ENCODE peak calls at places on chromosomes 6 and 20, in eight cellular contexts. One of them, this sample, is unnamed.

GRCh38 chr20:15916623-15917022 is 656.6 kb downstream of the KIF16B start:
- DNase-seq in epithelial cell of esophagus: no peak
- DNase-seq in fibroblast of lung: no peak
- DNase-seq in heart right ventricle: no peak
- DNase-seq in psoas muscle: no peak
- DNase-seq in GM13977: no peak
- DNase-seq in tibial nerve: no peak
- DNase-seq in Calu3: no peak
- DNase-seq in this sample: no peak

GRCh38 chr20:51495921-51496545 is 46.5 kb downstream of the NFATC2 start:
- DNase-seq in epithelial cell of esophagus: no peak
- DNase-seq in heart right ventricle: no peak
- DNase-seq in tibial nerve: no peak
- DNase-seq in psoas muscle: no peak
- DNase-seq in Calu3: no peak
- DNase-seq in fibroblast of lung: no peak
- DNase-seq in GM13977: no peak
- DNase-seq in this sample: no peak

GRCh38 chr20:62186887-62187866 is 4.3 kb downstream of the MTG2 start:
- DNase-seq in Calu3: no peak
- DNase-seq in psoas muscle: no peak
- DNase-seq in tibial nerve: no peak
- DNase-seq in epithelial cell of esophagus: peak; percentile 21
- DNase-seq in heart right ventricle: no peak
- DNase-seq in GM13977: no peak
- DNase-seq in fibroblast of lung: no peak
- DNase-seq in this sample: no peak

GRCh38 chr20:36214684-36215256 is 21.5 kb upstream of the AAR2 start:
- DNase-seq in fibroblast of lung: peak; percentile 57
- DNase-seq in psoas muscle: no peak
- DNase-seq in heart right ventricle: no peak
- DNase-seq in tibial nerve: no peak
- DNase-seq in GM13977: peak; percentile 67
- DNase-seq in epithelial cell of esophagus: peak; percentile 50
- DNase-seq in Calu3: peak; percentile 23
- DNase-seq in this sample: no peak

GRCh38 chr6:101435028-101435427 is 41.5 kb downstream of the GRIK2 start:
- DNase-seq in heart right ventricle: no peak
- DNase-seq in GM13977: no peak
- DNase-seq in Calu3: no peak
- DNase-seq in tibial nerve: no peak
- DNase-seq in epithelial cell of esophagus: no peak
- DNase-seq in psoas muscle: no peak
- DNase-seq in fibroblast of lung: no peak
- DNase-seq in this sample: no peak

GRCh38 chr6:158744986-158745430 is 74.2 kb downstream of the EZR start:
- DNase-seq in heart right ventricle: no peak
- DNase-seq in fibroblast of lung: no peak
- DNase-seq in Calu3: no peak
- DNase-seq in tibial nerve: no peak
- DNase-seq in psoas muscle: no peak
- DNase-seq in GM13977: no peak
- DNase-seq in epithelial cell of esophagus: no peak
- DNase-seq in this sample: no peak

GRCh38 chr6:21593927-21594421 is 423 bp downstream of the SOX4 start:
- DNase-seq in Calu3: peak; percentile 59
- DNase-seq in tibial nerve: peak; percentile 32
- DNase-seq in psoas muscle: no peak
- DNase-seq in epithelial cell of esophagus: peak; percentile 58
- DNase-seq in heart right ventricle: peak; percentile 32
- DNase-seq in fibroblast of lung: peak; percentile 75
- DNase-seq in GM13977: peak; percentile 40
- DNase-seq in this sample: no peak

GRCh38 chr6:106927531-106928398 is 46.8 kb downstream of the CD24 start:
- DNase-seq in heart right ventricle: peak; percentile 23
- DNase-seq in psoas muscle: no peak
- DNase-seq in tibial nerve: no peak
- DNase-seq in fibroblast of lung: peak; percentile 22
- DNase-seq in GM13977: peak; percentile 36
- DNase-seq in Calu3: peak; percentile 79
- DNase-seq in epithelial cell of esophagus: peak; percentile 68
- DNase-seq in this sample: no peak

GRCh38 chr6:44264154-44265002 is 973 bp downstream of the NFKBIE start:
- DNase-seq in heart right ventricle: no peak
- DNase-seq in tibial nerve: no peak
- DNase-seq in GM13977: peak; percentile 78
- DNase-seq in fibroblast of lung: no peak
- DNase-seq in Calu3: peak; percentile 43
- DNase-seq in epithelial cell of esophagus: no peak
- DNase-seq in psoas muscle: no peak
- DNase-seq in this sample: no peak

GRCh38 chr6:22357724-22358189 is 60.9 kb upstream of the PRL start:
- DNase-seq in GM13977: no peak
- DNase-seq in Calu3: no peak
- DNase-seq in fibroblast of lung: no peak
- DNase-seq in epithelial cell of esophagus: no peak
- DNase-seq in tibial nerve: no peak
- DNase-seq in psoas muscle: no peak
- DNase-seq in heart right ventricle: no peak
- DNase-seq in this sample: no peak

GRCh38 chr20:16115891-16116577 is 457.2 kb downstream of the KIF16B start:
- DNase-seq in tibial nerve: no peak
- DNase-seq in psoas muscle: no peak
- DNase-seq in fibroblast of lung: no peak
- DNase-seq in Calu3: no peak
- DNase-seq in heart right ventricle: peak; percentile 23
- DNase-seq in GM13977: no peak
- DNase-seq in epithelial cell of esophagus: no peak
- DNase-seq in this sample: no peak

GRCh38 chr6:43376551-43376981 is 7.1 kb upstream of the ZNF318 start:
- DNase-seq in tibial nerve: no peak
- DNase-seq in heart right ventricle: no peak
- DNase-seq in epithelial cell of esophagus: peak; percentile 93
- DNase-seq in psoas muscle: no peak
- DNase-seq in fibroblast of lung: no peak
- DNase-seq in Calu3: no peak
- DNase-seq in GM13977: no peak
- DNase-seq in this sample: no peak

GRCh38 chr6:139962663-139963314 is 588.3 kb upstream of the CITED2 start:
- DNase-seq in Calu3: no peak
- DNase-seq in heart right ventricle: peak; percentile 59
- DNase-seq in tibial nerve: no peak
- DNase-seq in GM13977: no peak
- DNase-seq in epithelial cell of esophagus: no peak
- DNase-seq in psoas muscle: no peak
- DNase-seq in fibroblast of lung: no peak
- DNase-seq in this sample: no peak

DNA sequence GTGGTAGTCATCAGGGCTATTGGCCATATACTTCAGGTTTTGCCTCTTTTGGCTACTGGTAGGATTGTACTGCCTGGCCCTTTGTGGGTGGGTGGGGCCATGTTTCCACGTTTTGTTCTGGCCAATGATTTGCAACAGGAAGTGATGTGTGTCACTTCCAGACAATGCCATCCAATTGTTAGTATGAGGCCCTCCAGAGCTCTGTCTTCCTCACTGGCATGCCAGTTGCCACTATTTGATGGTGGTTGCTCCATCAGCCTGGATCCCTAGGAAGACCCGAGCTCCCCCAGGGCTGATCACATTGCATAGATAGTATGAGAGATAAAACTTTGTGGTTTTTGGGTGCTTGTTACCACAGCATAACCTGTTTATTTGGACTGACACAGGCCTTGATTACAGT is 7.7 kb upstream of the LRRN4 start:
- DNase-seq in GM13977: no peak
- DNase-seq in Calu3: no peak
- DNase-seq in psoas muscle: no peak
- DNase-seq in tibial nerve: no peak
- DNase-seq in fibroblast of lung: no peak
- DNase-seq in heart right ventricle: no peak
- DNase-seq in epithelial cell of esophagus: no peak
- DNase-seq in this sample: no peak
- TF ChIP-seq CTCF in GM13977: no peak
- TF ChIP-seq CTCF in Calu3: no peak
- TF ChIP-seq CTCF in psoas muscle: no peak
- TF ChIP-seq CTCF in tibial nerve: no peak
- TF ChIP-seq CTCF in fibroblast of lung: no peak
- TF ChIP-seq CTCF in heart right ventricle: no peak
- TF ChIP-seq CTCF in epithelial cell of esophagus: no peak
- TF ChIP-seq CTCF in this sample: no peak

GRCh38 chr6:136792945-136793289 is 640 bp upstream of the MAP3K5 start:
- DNase-seq in epithelial cell of esophagus: peak; percentile 88
- DNase-seq in Calu3: peak; percentile 91
- DNase-seq in GM13977: peak; percentile 76
- DNase-seq in psoas muscle: peak; percentile 93
- DNase-seq in fibroblast of lung: peak; percentile 90
- DNase-seq in heart right ventricle: peak; percentile 92
- DNase-seq in tibial nerve: peak; percentile 92
- DNase-seq in this sample: no peak

GRCh38 chr6:136791296-136792065 is 796 bp downstream of the MAP3K5 start:
- DNase-seq in Calu3: peak; percentile 47
- DNase-seq in psoas muscle: peak; percentile 66
- DNase-seq in fibroblast of lung: peak; percentile 75
- DNase-seq in tibial nerve: peak; percentile 57
- DNase-seq in GM13977: peak; percentile 54
- DNase-seq in heart right ventricle: peak; percentile 34
- DNase-seq in epithelial cell of esophagus: peak; percentile 58
- DNase-seq in this sample: no peak

GRCh38 chr6:136793348-136793747 is 1.1 kb upstream of the MAP3K5 start:
- DNase-seq in psoas muscle: no peak
- DNase-seq in heart right ventricle: no peak
- DNase-seq in Calu3: no peak
- DNase-seq in GM13977: peak; percentile 42
- DNase-seq in fibroblast of lung: no peak
- DNase-seq in epithelial cell of esophagus: no peak
- DNase-seq in tibial nerve: no peak
- DNase-seq in this sample: no peak

GRCh38 chr6:136790411-136791295 is 1.6 kb downstream of the MAP3K5 start:
- DNase-seq in Calu3: no peak
- DNase-seq in psoas muscle: no peak
- DNase-seq in epithelial cell of esophagus: no peak
- DNase-seq in tibial nerve: no peak
- DNase-seq in fibroblast of lung: no peak
- DNase-seq in GM13977: no peak
- DNase-seq in heart right ventricle: no peak
- DNase-seq in this sample: no peak

GRCh38 chr6:136792066-136792944 is at the start of gene MAP3K5:
- DNase-seq in psoas muscle: peak; percentile 80
- DNase-seq in Calu3: peak; percentile 93
- DNase-seq in epithelial cell of esophagus: peak; percentile 94
- DNase-seq in GM13977: peak; percentile 69
- DNase-seq in heart right ventricle: peak; percentile 84
- DNase-seq in tibial nerve: peak; percentile 68
- DNase-seq in fibroblast of lung: peak; percentile 88
- DNase-seq in this sample: no peak
- TF ChIP-seq CTCF in psoas muscle: no peak
- TF ChIP-seq CTCF in Calu3: no peak
- TF ChIP-seq CTCF in epithelial cell of esophagus: peak; percentile 50
- TF ChIP-seq CTCF in GM13977: peak; percentile 78
- TF ChIP-seq CTCF in heart right ventricle: peak; percentile 33
- TF ChIP-seq CTCF in tibial nerve: peak; percentile 67
- TF ChIP-seq CTCF in fibroblast of lung: peak; percentile 26
- TF ChIP-seq CTCF in this sample: peak; percentile 48

DNA sequence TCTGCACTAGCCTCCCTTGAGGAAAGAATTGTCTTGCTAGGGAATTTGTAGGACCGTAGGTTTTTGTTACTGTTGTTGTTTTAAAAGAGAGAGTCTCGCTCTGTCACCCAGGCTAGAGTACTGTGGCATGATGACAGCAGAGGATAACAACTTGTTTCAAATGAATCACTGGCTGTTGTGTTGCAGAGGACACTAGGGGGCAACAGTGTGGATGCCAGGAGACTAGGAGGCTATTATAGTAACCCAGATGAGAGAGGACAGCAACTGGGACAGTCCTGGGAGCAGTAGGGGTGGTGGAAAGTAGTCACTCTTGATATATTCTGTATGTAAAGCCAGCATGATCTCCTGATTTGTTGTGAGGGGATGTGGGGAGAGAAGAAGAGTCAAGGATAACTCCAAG is 41.8 kb upstream of the LAMA4 start:
- DNase-seq in GM13977: no peak
- DNase-seq in heart right ventricle: no peak
- DNase-seq in fibroblast of lung: peak; percentile 63
- DNase-seq in Calu3: peak; percentile 41
- DNase-seq in tibial nerve: no peak
- DNase-seq in epithelial cell of esophagus: peak; percentile 57
- DNase-seq in psoas muscle: no peak
- DNase-seq in this sample: peak; percentile 31
- TF ChIP-seq CTCF in GM13977: peak; percentile 45
- TF ChIP-seq CTCF in heart right ventricle: peak; percentile 46
- TF ChIP-seq CTCF in fibroblast of lung: peak; percentile 51
- TF ChIP-seq CTCF in Calu3: peak; percentile 32
- TF ChIP-seq CTCF in tibial nerve: peak; percentile 14
- TF ChIP-seq CTCF in epithelial cell of esophagus: peak; percentile 48
- TF ChIP-seq CTCF in psoas muscle: no peak
- TF ChIP-seq CTCF in this sample: peak; percentile 43

GRCh38 chr20:4519530-4519929 is 202.2 kb upstream of the PRND start:
- DNase-seq in fibroblast of lung: no peak
- DNase-seq in psoas muscle: no peak
- DNase-seq in Calu3: peak; percentile 17
- DNase-seq in heart right ventricle: no peak
- DNase-seq in epithelial cell of esophagus: peak; percentile 35
- DNase-seq in tibial nerve: no peak
- DNase-seq in GM13977: peak; percentile 42
- DNase-seq in this sample: no peak
- TF ChIP-seq CTCF in fibroblast of lung: peak; percentile 40
- TF ChIP-seq CTCF in psoas muscle: no peak
- TF ChIP-seq CTCF in Calu3: peak; percentile 26
- TF ChIP-seq CTCF in heart right ventricle: peak; percentile 58
- TF ChIP-seq CTCF in epithelial cell of esophagus: peak; percentile 51
- TF ChIP-seq CTCF in tibial nerve: no peak
- TF ChIP-seq CTCF in GM13977: peak; percentile 66
- TF ChIP-seq CTCF in this sample: peak; percentile 30